ENCODE peak calls at places on chromosomes 12 and 14, in nine cellular contexts. U is psoas muscle, O is right lobe of liver, Z is SK-N-SH, J is endodermal cell, R is neural progenitor cell, D is cardiac muscle cell, T is sigmoid colon, Q is vagina. L is an unnamed sample.

GRCh38 chr14:20970647-20970982 is 15.3 kb downstream of the RNASE2 start:
- DNase-seq in R (no peak), O (no peak), J (no peak), D (no peak), Z (no peak), Q (no peak), U (no peak), T (no peak), L (no peak)

GRCh38 chr12:115791331-115791730 is 486.2 kb downstream of the MED13L start:
- DNase-seq in O (no peak), Q (no peak), R (no peak), U (no peak), D (peak; percentile 55), Z (no peak), J (no peak), T (no peak), L (no peak)

GRCh38 chr14:21168055-21168454 is 12.2 kb upstream of the OR5AU1 start:
- DNase-seq in J (no peak), Z (no peak), O (no peak), D (no peak), R (no peak), Q (no peak), U (no peak), T (no peak), L (no peak)

GRCh38 chr12:130633771-130634170 is 82.3 kb downstream of the RIMBP2 start:
- DNase-seq in Q (no peak), Z (peak; percentile 81), T (peak; percentile 59), O (no peak), J (peak; percentile 95), R (peak; percentile 86), D (peak; percentile 47), U (peak; percentile 46), L (peak; percentile 63)

GRCh38 chr14:53389207-53389606 is 236.1 kb upstream of the DDHD1 start:
- DNase-seq in R (no peak), O (no peak), J (no peak), Q (no peak), U (no peak), T (no peak), D (no peak), Z (no peak), L (no peak)

GRCh38 chr12:21248679-21249078 is 86.0 kb downstream of the SLCO1A2 start:
- DNase-seq in T (no peak), Z (peak; percentile 1), D (peak; percentile 29), Q (no peak), U (no peak), J (no peak), O (no peak), R (no peak), L (peak; percentile 19)

GRCh38 chr12:75568387-75568786 is 57.0 kb upstream of the KRR1 start:
- DNase-seq in J (no peak), T (no peak), Q (no peak), O (no peak), U (no peak), R (no peak), D (no peak), Z (no peak), L (no peak)

GRCh38 chr12:13536219-13536910 is 339.8 kb downstream of the EMP1 start:
- DNase-seq in R (no peak), Z (no peak), J (no peak), T (no peak), D (no peak), O (no peak), Q (no peak), U (no peak), L (no peak)

GRCh38 chr14:96953443-96953842 is 156.3 kb downstream of the VRK1 start:
- DNase-seq in U (no peak), D (no peak), T (no peak), Q (no peak), O (no peak), J (peak; percentile 27), Z (no peak), R (no peak), L (no peak)

GRCh38 chr12:108838194-108839010 is 19.0 kb downstream of the SSH1 start:
- DNase-seq in Q (peak; percentile 95), Z (peak; percentile 64), T (peak; percentile 92), J (peak; percentile 94), U (peak; percentile 92), D (peak; percentile 91), R (no peak), O (peak; percentile 68), L (peak; percentile 80)

GRCh38 chr12:48883305-48884171 is 17.9 kb upstream of the RND1 start:
- DNase-seq in T (no peak), D (no peak), O (peak; percentile 81), U (no peak), R (peak; percentile 98), Z (peak; percentile 61), Q (no peak), J (peak; percentile 93), L (peak; percentile 34)

GRCh38 chr12:122838841-122839240 is 3.6 kb downstream of the HIP1R start:
- DNase-seq in D (no peak), U (no peak), R (no peak), J (no peak), Q (no peak), O (no peak), Z (no peak), T (no peak), L (no peak)

GRCh38 chr12:122835693-122836026 is 403 bp downstream of the HIP1R start:
- DNase-seq in D (peak; percentile 63), J (no peak), Z (peak; percentile 83), U (no peak), R (no peak), O (peak; percentile 51), Q (no peak), T (no peak), L (no peak)

GRCh38 chr12:122839907-122840554 is 4.8 kb downstream of the HIP1R start:
- DNase-seq in R (no peak), Q (no peak), Z (no peak), J (no peak), D (no peak), U (no peak), T (no peak), O (peak; percentile 57), L (no peak)

GRCh38 chr12:122836027-122836921 is 1.0 kb downstream of the HIP1R start:
- DNase-seq in D (peak; percentile 41), Z (peak; percentile 41), U (no peak), O (peak; percentile 59), T (peak; percentile 66), J (peak; percentile 71), Q (no peak), R (peak; percentile 48), L (peak; percentile 75)

GRCh38 chr12:122837306-122838265 is 2.3 kb downstream of the HIP1R start:
- DNase-seq in J (peak; percentile 55), D (no peak), R (no peak), Z (no peak), Q (no peak), T (no peak), O (peak; percentile 65), U (no peak), L (peak; percentile 29)
- H3K4me3 ChIP-seq in J (no peak overlapping the region), D (no peak overlapping the region), R (no peak overlapping the region), Z (no peak overlapping the region), Q (no peak overlapping the region), T (no peak overlapping the region), O (peak overlapping the region; percentile 73), U (no peak overlapping the region), L (peak overlapping the region; percentile 66)

GRCh38 chr12:123076604-123077297 is 74.1 kb downstream of the PITPNM2 start:
- DNase-seq in R (no peak), T (no peak), J (no peak), Z (peak; percentile 31), D (no peak), U (no peak), Q (no peak), O (no peak), L (no peak)

GRCh38 chr12:123073962-123074801 is 76.7 kb downstream of the PITPNM2 start:
- DNase-seq in J (no peak), U (no peak), T (no peak), R (no peak), Q (no peak), O (no peak), Z (no peak), D (no peak), L (no peak)

GRCh38 chr12:123077298-123078113 is 73.4 kb downstream of the PITPNM2 start:
- DNase-seq in D (no peak), O (no peak), R (no peak), U (no peak), Q (no peak), Z (no peak), J (no peak), T (no peak), L (no peak)

GRCh38 chr12:123075092-123075491 is 75.8 kb downstream of the PITPNM2 start:
- DNase-seq in Z (no peak), T (no peak), R (no peak), U (no peak), D (no peak), O (no peak), J (no peak), Q (no peak), L (no peak)

DNA sequence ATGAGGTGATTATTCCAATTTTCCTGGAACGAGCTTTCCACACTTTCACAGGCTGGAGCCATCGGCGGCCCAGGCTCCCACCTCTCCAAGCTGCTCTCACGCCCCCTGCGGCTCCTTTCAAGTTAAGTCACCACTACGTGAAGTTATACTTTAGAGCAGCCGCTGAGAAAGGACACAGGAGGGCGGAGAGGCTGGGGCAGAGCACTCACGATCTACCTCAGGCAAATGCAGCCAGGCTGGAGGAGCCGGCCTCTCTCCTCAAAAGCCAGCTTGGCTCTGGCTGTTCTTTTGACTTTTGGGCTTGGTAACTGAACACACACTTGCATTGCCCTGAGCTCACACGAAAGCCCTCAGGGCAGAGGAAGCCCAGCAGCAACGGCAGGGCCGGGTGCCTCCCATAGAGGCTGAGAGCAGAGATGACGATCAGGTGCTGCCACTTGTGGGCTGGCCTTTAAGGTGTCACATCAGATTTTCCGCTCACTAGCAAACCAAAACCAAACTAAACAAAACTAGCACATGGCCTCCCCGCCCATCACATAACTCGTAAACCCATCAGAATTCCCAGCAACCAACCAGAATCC is 75.2 kb downstream of the PITPNM2 start:
- DNase-seq in U (no peak), Q (no peak), Z (no peak), T (no peak), R (peak; percentile 86), D (peak; percentile 81), O (no peak), J (peak; percentile 92), L (peak; percentile 30)
- TF ChIP-seq CTCF in U (no peak), Q (no peak), Z (no peak), T (no peak), R (no peak), D (no peak), O (no peak), J (peak; percentile 49), L (no peak)

GRCh38 chr14:35045798-35046047 is 349 bp upstream of the FAM177A1 start:
- DNase-seq in Z (no peak), O (no peak), U (no peak), T (no peak), Q (no peak), R (no peak), J (no peak), D (no peak), L (no peak)
- H3K4me1 ChIP-seq in Z (peaks cover 15% of the 10 kb centered on the region), O (no peaks in the 10 kb centered on the region), U (peaks cover 20% of the 10 kb centered on the region), T (no peaks in the 10 kb centered on the region), Q (peaks cover 27% of the 10 kb centered on the region), R (peaks cover 11% of the 10 kb centered on the region), J (no peaks in the 10 kb centered on the region), D (no peaks in the 10 kb centered on the region), L (peaks cover 5% of the 10 kb centered on the region)

GRCh38 chr14:36662543-36663403 is 1.1 kb downstream of the PAX9 start:
- DNase-seq in Q (no peak), O (no peak), R (peak; percentile 73), U (no peak), T (no peak), J (peak; percentile 83), D (no peak), Z (no peak), L (peak; percentile 69)
- H3K4me3 ChIP-seq in Q (peak overlapping the region; percentile 38), O (no peak overlapping the region), R (peak overlapping the region; percentile 30), U (peak overlapping the region; percentile 60), T (peak overlapping the region; percentile 42), J (peak overlapping the region; percentile 79), D (peak overlapping the region; percentile 59), Z (no peak overlapping the region), L (peak overlapping the region; percentile 63)